ENCODE peak calls at places on chromosomes 12 and 14, in four cellular contexts. One of them, this sample, is unnamed.

GRCh38 chr14:87944987-87945604 is 47.9 kb downstream of the GALC start:
- DNase-seq in ELR: peak
- DNase-seq in heart left ventricle: no peak
- DNase-seq in dorsolateral prefrontal cortex: no peak
- DNase-seq in this sample: no peak

GRCh38 chr14:64442300-64442988 is 22.9 kb upstream of the AKAP5 start:
- DNase-seq in ELR: no peak
- DNase-seq in dorsolateral prefrontal cortex: no peak
- DNase-seq in heart left ventricle: peak
- DNase-seq in this sample: no peak

GRCh38 chr12:51209259-51209658 is 8.6 kb downstream of the POU6F1 start:
- DNase-seq in dorsolateral prefrontal cortex: no peak
- DNase-seq in ELR: no peak
- DNase-seq in heart left ventricle: no peak
- DNase-seq in this sample: no peak

GRCh38 chr12:41190360-41190759 is 2.2 kb downstream of the PDZRN4 start:
- DNase-seq in ELR: peak
- DNase-seq in dorsolateral prefrontal cortex: peak
- DNase-seq in heart left ventricle: no peak
- DNase-seq in this sample: peak

GRCh38 chr14:93017341-93017797 is 94.4 kb downstream of the CHGA start:
- DNase-seq in heart left ventricle: peak
- DNase-seq in dorsolateral prefrontal cortex: no peak
- DNase-seq in ELR: no peak
- DNase-seq in this sample: no peak

GRCh38 chr14:53900499-53900898 is 56.1 kb downstream of the BMP4 start:
- DNase-seq in dorsolateral prefrontal cortex: no peak
- DNase-seq in ELR: no peak
- DNase-seq in heart left ventricle: peak
- DNase-seq in this sample: no peak

GRCh38 chr12:88361493-88361892 is 218.8 kb downstream of the KITLG start:
- DNase-seq in ELR: peak
- DNase-seq in heart left ventricle: no peak
- DNase-seq in dorsolateral prefrontal cortex: no peak
- DNase-seq in this sample: no peak

GRCh38 chr12:52969828-52970569 is 21.1 kb downstream of the KRT18 start:
- DNase-seq in ELR: no peak
- DNase-seq in heart left ventricle: peak
- DNase-seq in dorsolateral prefrontal cortex: peak
- DNase-seq in this sample: no peak

GRCh38 chr14:56888274-56888673 is 78.0 kb upstream of the OTX2 start:
- DNase-seq in ELR: no peak
- DNase-seq in heart left ventricle: no peak
- DNase-seq in dorsolateral prefrontal cortex: no peak
- DNase-seq in this sample: no peak

GRCh38 chr12:58884916-58885315 is 35.4 kb downstream of the LRIG3 start:
- DNase-seq in heart left ventricle: no peak
- DNase-seq in dorsolateral prefrontal cortex: no peak
- DNase-seq in ELR: no peak
- DNase-seq in this sample: no peak

GRCh38 chr12:91126516-91126915 is 15.2 kb upstream of the LUM start:
- DNase-seq in ELR: no peak
- DNase-seq in heart left ventricle: no peak
- DNase-seq in dorsolateral prefrontal cortex: no peak
- DNase-seq in this sample: peak

GRCh38 chr14:98144964-98145363 is 1127.0 kb downstream of the BCL11B start:
- DNase-seq in heart left ventricle: no peak
- DNase-seq in ELR: no peak
- DNase-seq in dorsolateral prefrontal cortex: no peak
- DNase-seq in this sample: no peak

GRCh38 chr12:75553865-75554555 is 42.6 kb upstream of the KRR1 start:
- DNase-seq in heart left ventricle: no peak
- DNase-seq in dorsolateral prefrontal cortex: no peak
- DNase-seq in ELR: no peak
- DNase-seq in this sample: no peak

GRCh38 chr14:36241183-36241582 is 64.7 kb upstream of the PTCSC3 start:
- DNase-seq in ELR: no peak
- DNase-seq in heart left ventricle: no peak
- DNase-seq in dorsolateral prefrontal cortex: no peak
- DNase-seq in this sample: no peak